ENCODE peak calls at places on chromosomes 5 and 9, in four cellular contexts. One of them, this sample, is unnamed.

GRCh38 chr5:74483001-74483400 is 157.5 kb downstream of the ENC1 start:
- DNase-seq in neural progenitor cell: peak
- DNase-seq in endothelial cell: no peak
- DNase-seq in kidney: no peak
- DNase-seq in this sample: no peak

GRCh38 chr9:98085955-98086354 is 29.4 kb downstream of the NANS start:
- DNase-seq in kidney: no peak
- DNase-seq in neural progenitor cell: peak
- DNase-seq in endothelial cell: no peak
- DNase-seq in this sample: no peak

GRCh38 chr5:43422143-43422542 is 10.0 kb upstream of the CCL28 start:
- DNase-seq in endothelial cell: no peak
- DNase-seq in kidney: no peak
- DNase-seq in neural progenitor cell: no peak
- DNase-seq in this sample: no peak

GRCh38 chr9:130938652-130939404 is at the start of gene FIBCD1:
- DNase-seq in endothelial cell: peak
- DNase-seq in neural progenitor cell: peak
- DNase-seq in kidney: peak
- DNase-seq in this sample: peak

GRCh38 chr9:2838984-2839367 is 4.9 kb downstream of the PUM3 start:
- DNase-seq in endothelial cell: no peak
- DNase-seq in kidney: no peak
- DNase-seq in neural progenitor cell: no peak
- DNase-seq in this sample: no peak

GRCh38 chr5:15993934-15994333 is 185.7 kb downstream of the MARCHF11 start:
- DNase-seq in endothelial cell: no peak
- DNase-seq in neural progenitor cell: no peak
- DNase-seq in kidney: no peak
- DNase-seq in this sample: no peak

GRCh38 chr9:127066060-127066774 is 56.2 kb downstream of the ANGPTL2 start:
- DNase-seq in endothelial cell: no peak
- DNase-seq in neural progenitor cell: no peak
- DNase-seq in kidney: no peak
- DNase-seq in this sample: no peak

GRCh38 chr9:98983295-98984268 is 39.9 kb downstream of the COL15A1 start:
- DNase-seq in endothelial cell: no peak
- DNase-seq in neural progenitor cell: no peak
- DNase-seq in kidney: peak
- DNase-seq in this sample: no peak

GRCh38 chr5:168697034-168697720 is 118.0 kb upstream of the PANK3 start:
- DNase-seq in kidney: no peak
- DNase-seq in endothelial cell: no peak
- DNase-seq in neural progenitor cell: no peak
- DNase-seq in this sample: no peak

GRCh38 chr5:168705321-168705720 is 126.2 kb upstream of the PANK3 start:
- DNase-seq in kidney: no peak
- DNase-seq in neural progenitor cell: no peak
- DNase-seq in endothelial cell: no peak
- DNase-seq in this sample: no peak

GRCh38 chr5:168702511-168702910 is 123.3 kb upstream of the PANK3 start:
- DNase-seq in endothelial cell: no peak
- DNase-seq in kidney: no peak
- DNase-seq in neural progenitor cell: no peak
- DNase-seq in this sample: no peak

GRCh38 chr5:168699002-168699401 is 119.8 kb upstream of the PANK3 start:
- DNase-seq in neural progenitor cell: no peak
- DNase-seq in kidney: no peak
- DNase-seq in endothelial cell: no peak
- DNase-seq in this sample: no peak

DNA sequence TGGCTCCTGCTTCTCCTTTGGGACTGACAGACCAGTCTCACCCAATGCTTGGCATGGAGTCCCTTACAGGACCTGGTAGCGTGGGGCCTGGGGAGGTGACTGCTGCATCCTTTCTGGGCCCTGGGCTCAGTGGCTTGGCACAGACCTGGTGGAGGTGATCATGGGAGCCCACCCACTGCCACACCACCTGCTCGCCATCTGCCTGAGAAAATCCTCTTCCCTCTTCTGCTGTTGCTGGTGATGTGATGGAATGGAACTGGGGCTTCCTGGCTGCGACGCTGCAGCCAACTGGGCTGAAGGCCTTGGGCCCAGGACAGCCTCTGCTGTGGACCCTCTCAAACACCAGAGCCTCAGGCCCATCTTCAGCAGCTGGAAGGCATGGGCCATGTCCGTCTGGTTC is 122.5 kb upstream of the PANK3 start:
- DNase-seq in neural progenitor cell: no peak
- DNase-seq in endothelial cell: no peak
- DNase-seq in kidney: no peak
- DNase-seq in this sample: no peak
- TF ChIP-seq CTCF in neural progenitor cell: no peak
- TF ChIP-seq CTCF in endothelial cell: no peak
- TF ChIP-seq CTCF in kidney: no peak
- TF ChIP-seq CTCF in this sample: no peak

GRCh38 chr9:109483771-109484442 is 14.2 kb downstream of the PTPN3 start:
- DNase-seq in neural progenitor cell: no peak
- DNase-seq in kidney: no peak
- DNase-seq in endothelial cell: no peak
- DNase-seq in this sample: peak

GRCh38 chr9:109478665-109479380 is 19.3 kb downstream of the PTPN3 start:
- DNase-seq in neural progenitor cell: no peak
- DNase-seq in kidney: no peak
- DNase-seq in endothelial cell: no peak
- DNase-seq in this sample: no peak

GRCh38 chr9:109481747-109482325 is 16.3 kb downstream of the PTPN3 start:
- DNase-seq in neural progenitor cell: no peak
- DNase-seq in endothelial cell: no peak
- DNase-seq in kidney: no peak
- DNase-seq in this sample: no peak

GRCh38 chr9:109479822-109480221 is 18.3 kb downstream of the PTPN3 start:
- DNase-seq in kidney: no peak
- DNase-seq in neural progenitor cell: no peak
- DNase-seq in endothelial cell: no peak
- DNase-seq in this sample: no peak

DNA sequence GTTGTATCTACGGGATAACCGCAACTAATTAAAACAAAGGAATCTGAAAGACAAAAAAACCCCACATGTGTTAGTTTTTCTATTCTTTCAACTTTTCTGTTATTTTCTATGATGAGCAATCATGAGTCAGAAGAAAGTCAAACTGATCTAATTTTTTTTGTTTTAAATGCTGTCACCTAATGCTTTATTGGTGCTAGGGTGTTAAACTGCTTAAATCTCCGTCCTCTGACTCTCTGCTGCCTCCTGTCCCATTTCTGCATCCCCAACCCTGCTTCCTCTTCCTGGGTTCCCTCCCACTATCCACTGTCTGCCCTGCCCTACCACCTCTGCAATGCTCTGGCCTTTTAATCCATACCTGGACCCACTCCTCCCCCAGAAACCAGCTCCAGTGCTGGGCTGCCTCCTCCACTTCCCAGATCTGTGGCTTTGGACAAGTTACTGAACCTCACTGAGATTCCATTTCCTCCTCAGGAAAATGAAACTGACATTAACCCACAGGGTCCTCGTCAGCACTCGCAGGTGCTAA is 15.7 kb downstream of the PTPN3 start:
- DNase-seq in endothelial cell: no peak
- DNase-seq in kidney: no peak
- DNase-seq in neural progenitor cell: no peak
- DNase-seq in this sample: no peak
- TF ChIP-seq CTCF in endothelial cell: no peak
- TF ChIP-seq CTCF in kidney: no peak
- TF ChIP-seq CTCF in neural progenitor cell: no peak
- TF ChIP-seq CTCF in this sample: no peak

GRCh38 chr5:2538169-2538568 is 213.3 kb downstream of the IRX2 start:
- DNase-seq in neural progenitor cell: peak
- DNase-seq in kidney: no peak
- DNase-seq in endothelial cell: no peak
- DNase-seq in this sample: peak

GRCh38 chr5:2536632-2537031 is 214.8 kb downstream of the IRX2 start:
- DNase-seq in neural progenitor cell: no peak
- DNase-seq in endothelial cell: no peak
- DNase-seq in kidney: no peak
- DNase-seq in this sample: no peak

GRCh38 chr5:2546983-2547382 is 204.5 kb downstream of the IRX2 start:
- DNase-seq in neural progenitor cell: no peak
- DNase-seq in kidney: no peak
- DNase-seq in endothelial cell: no peak
- DNase-seq in this sample: no peak

GRCh38 chr5:2542821-2543220 is 208.7 kb downstream of the IRX2 start:
- DNase-seq in kidney: no peak
- DNase-seq in neural progenitor cell: no peak
- DNase-seq in endothelial cell: no peak
- DNase-seq in this sample: no peak

DNA sequence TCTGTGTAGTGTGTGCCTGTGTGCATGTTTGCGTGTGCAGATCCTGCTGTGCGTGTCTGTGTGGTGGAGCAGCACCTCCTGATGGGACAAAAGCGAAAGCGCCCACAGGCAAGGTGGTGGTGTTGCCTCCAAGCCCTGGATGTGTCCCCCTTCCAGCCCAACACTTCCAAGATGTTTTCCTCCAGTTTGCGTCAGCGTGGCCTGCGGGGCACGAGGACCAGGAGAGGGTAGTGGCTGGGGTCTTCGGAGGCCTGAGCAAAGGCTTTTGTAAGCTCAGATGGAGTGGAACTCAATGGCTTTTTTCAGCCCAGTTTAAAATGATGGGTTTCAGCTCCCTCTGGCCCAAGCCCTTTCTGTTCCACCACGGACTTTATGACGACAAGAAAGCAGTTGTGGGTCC is 209.5 kb downstream of the IRX2 start:
- DNase-seq in neural progenitor cell: no peak
- DNase-seq in endothelial cell: no peak
- DNase-seq in kidney: no peak
- DNase-seq in this sample: no peak
- TF ChIP-seq CTCF in neural progenitor cell: no peak
- TF ChIP-seq CTCF in endothelial cell: no peak
- TF ChIP-seq CTCF in kidney: no peak
- TF ChIP-seq CTCF in this sample: no peak

DNA sequence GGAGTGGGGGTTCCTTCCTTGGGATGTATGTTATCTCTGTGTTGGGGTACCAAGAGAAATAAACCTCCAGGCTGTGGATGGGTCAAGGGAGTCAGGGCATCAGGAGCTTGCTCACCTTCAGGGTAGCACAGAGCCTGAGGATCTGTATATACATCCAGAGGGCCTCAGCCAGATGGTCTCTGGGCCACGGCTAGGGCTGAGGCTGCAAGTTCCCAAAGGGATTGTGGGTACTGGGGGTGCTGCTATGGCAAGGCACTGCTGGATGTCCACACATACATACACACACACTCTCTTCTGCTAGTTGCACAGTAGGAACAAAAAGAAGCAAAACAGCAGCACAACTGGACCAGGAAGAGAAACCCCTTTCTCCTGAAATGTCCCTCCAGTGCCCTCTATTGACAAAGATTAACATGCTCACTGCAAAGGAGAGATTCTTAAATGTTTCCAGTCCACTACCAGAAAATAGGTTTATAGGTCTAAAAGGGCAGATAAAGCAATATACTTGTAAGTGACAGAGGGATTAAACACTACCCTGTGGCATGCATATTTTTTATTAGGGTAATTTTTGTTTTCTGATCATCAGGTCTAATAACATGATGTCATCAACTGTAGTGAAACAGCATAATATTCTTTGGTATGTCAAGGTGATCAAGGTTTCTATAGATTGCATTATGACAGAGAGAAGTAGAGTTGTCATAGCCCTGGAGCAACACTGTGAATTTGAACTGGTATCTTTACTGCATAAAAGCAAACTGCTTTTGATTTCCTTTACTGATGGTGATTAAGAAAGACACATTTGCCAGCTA is 56.3 kb upstream of the KCNN2 start:
- DNase-seq in endothelial cell: peak
- DNase-seq in neural progenitor cell: peak
- DNase-seq in kidney: no peak
- DNase-seq in this sample: no peak
- TF ChIP-seq CTCF in endothelial cell: no peak
- TF ChIP-seq CTCF in neural progenitor cell: peak
- TF ChIP-seq CTCF in kidney: no peak
- TF ChIP-seq CTCF in this sample: peak

DNA sequence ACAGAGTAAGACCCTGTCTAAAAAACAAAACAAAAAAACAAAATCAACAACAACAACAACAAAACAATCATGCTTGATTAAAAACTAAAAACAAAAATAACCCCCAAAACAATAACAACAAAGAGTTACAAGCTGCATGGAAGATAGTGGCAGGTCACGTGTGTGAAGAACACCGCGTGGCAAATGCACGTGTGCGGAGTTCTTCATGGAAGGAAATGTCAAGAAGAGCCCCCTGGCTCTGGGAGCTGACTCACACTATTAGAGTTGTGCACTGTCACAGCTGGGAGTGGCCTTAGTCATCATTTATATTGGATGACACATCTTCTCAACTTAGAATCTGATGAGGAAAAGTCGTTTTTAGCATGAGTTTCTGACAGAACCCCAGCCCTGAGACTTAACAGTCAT is 110.5 kb downstream of the JMY start:
- DNase-seq in kidney: no peak
- DNase-seq in neural progenitor cell: no peak
- DNase-seq in endothelial cell: no peak
- DNase-seq in this sample: no peak
- TF ChIP-seq CTCF in kidney: no peak
- TF ChIP-seq CTCF in neural progenitor cell: no peak
- TF ChIP-seq CTCF in endothelial cell: no peak
- TF ChIP-seq CTCF in this sample: no peak

GRCh38 chr9:83231039-83231438 is 168.1 kb upstream of the RASEF start:
- DNase-seq in neural progenitor cell: peak
- DNase-seq in endothelial cell: peak
- DNase-seq in kidney: no peak
- DNase-seq in this sample: no peak
- TF ChIP-seq CTCF in neural progenitor cell: peak
- TF ChIP-seq CTCF in endothelial cell: peak
- TF ChIP-seq CTCF in kidney: no peak
- TF ChIP-seq CTCF in this sample: peak